ENCODE peak calls at places on chromosomes 4 and X, in seven cellular contexts. T is HCT116, S is HepG2, K is GM12878, Z is K562, F is T47D, M is H1. I is an unnamed sample.

GRCh38 chr4:55920571-55920970 is 28.2 kb upstream of the CEP135 start:
- DNase-seq in T (no peak), S (no peak), K (no peak), Z (no peak), F (no peak), M (no peak), I (no peak)

GRCh38 chrX:10709276-10709675 is 88.9 kb upstream of the MID1 start:
- DNase-seq in T (no peak), S (no peak), K (no peak), Z (no peak), F (peak), M (no peak), I (no peak)

GRCh38 chrX:57964975-57965374 is 54.7 kb upstream of the ZXDA start:
- DNase-seq in T (no peak), S (no peak), K (no peak), Z (no peak), F (peak), M (no peak), I (no peak)

GRCh38 chrX:35380808-35381700 is 417.1 kb upstream of the MAGEB16 start:
- DNase-seq in T (no peak), S (peak), K (peak), Z (peak), F (peak), M (no peak), I (peak)

GRCh38 chr4:176034498-176034897 is 31.1 kb upstream of the WDR17 start:
- DNase-seq in T (peak), S (no peak), K (no peak), Z (peak), F (peak), M (no peak), I (peak)

GRCh38 chrX:10158279-10158939 is 1.6 kb downstream of the CLCN4 start:
- DNase-seq in T (no peak), S (no peak), K (no peak), Z (no peak), F (no peak), M (peak), I (peak)

GRCh38 chr4:182215171-182215570 is 28.0 kb upstream of the TENM3 start:
- DNase-seq in T (no peak), S (no peak), K (no peak), Z (no peak), F (no peak), M (no peak), I (no peak)

GRCh38 chr4:3287271-3287971 is 5.4 kb upstream of the RGS12 start:
- DNase-seq in T (no peak), S (no peak), K (no peak), Z (no peak), F (no peak), M (peak), I (no peak)

GRCh38 chrX:13307041-13307440 is 12.8 kb downstream of the ATXN3L start:
- DNase-seq in T (no peak), S (no peak), K (no peak), Z (no peak), F (no peak), M (no peak), I (no peak)

GRCh38 chr4:16967722-16968121 is 69.3 kb upstream of the LDB2 start:
- DNase-seq in T (no peak), S (no peak), K (no peak), Z (no peak), F (no peak), M (no peak), I (no peak)

GRCh38 chrX:136880003-136880451 is 498 bp downstream of the RBMX start:
- DNase-seq in T (no peak), S (no peak), K (no peak), Z (peak), F (peak), M (peak), I (peak)

GRCh38 chr4:112673076-112673475 is 36.1 kb downstream of the LARP7 start:
- DNase-seq in T (no peak), S (no peak), K (no peak), Z (no peak), F (no peak), M (no peak), I (no peak)

GRCh38 chr4:138510053-138510452 is 267.9 kb upstream of the SLC7A11 start:
- DNase-seq in T (no peak), S (no peak), K (no peak), Z (no peak), F (no peak), M (no peak), I (no peak)

GRCh38 chr4:138501614-138502013 is 259.5 kb upstream of the SLC7A11 start:
- DNase-seq in T (no peak), S (no peak), K (no peak), Z (no peak), F (no peak), M (no peak), I (no peak)

GRCh38 chr4:138512766-138513165 is 270.6 kb upstream of the SLC7A11 start:
- DNase-seq in T (no peak), S (no peak), K (no peak), Z (no peak), F (no peak), M (no peak), I (no peak)

GRCh38 chr4:138509346-138509745 is 267.2 kb upstream of the SLC7A11 start:
- DNase-seq in T (no peak), S (no peak), K (no peak), Z (no peak), F (no peak), M (no peak), I (no peak)

DNA sequence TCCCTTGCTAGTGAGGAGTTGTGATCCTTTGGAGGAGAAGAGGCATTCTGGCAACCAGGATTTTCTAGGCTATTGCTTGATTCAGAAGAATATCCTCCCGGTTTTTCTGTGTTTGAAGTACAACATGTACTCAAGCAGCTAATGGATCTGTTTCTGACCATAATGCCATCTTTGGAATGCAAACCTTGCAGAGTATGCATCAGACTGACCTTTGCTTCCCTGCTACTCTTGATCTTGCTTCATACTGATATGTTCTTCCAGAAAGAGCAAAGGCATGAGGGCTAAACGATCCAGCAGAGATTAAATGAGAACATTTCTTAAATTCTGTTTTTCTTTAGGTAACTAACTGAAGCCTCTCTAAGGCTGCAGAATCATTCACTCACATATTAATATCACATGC is 265.4 kb upstream of the SLC7A11 start:
- DNase-seq in T (no peak), S (no peak), K (no peak), Z (no peak), F (no peak), M (no peak), I (no peak)
- TF ChIP-seq JUND in T (no peak), S (no peak), K (no peak), Z (no peak), F (no peak), M (no peak), I (no peak)

GRCh38 chr4:159024266-159024665 is 78.6 kb upstream of the RAPGEF2 start:
- DNase-seq in T (no peak), S (no peak), K (no peak), Z (no peak), F (no peak), M (no peak), I (no peak)

GRCh38 chr4:159029481-159029880 is 73.4 kb upstream of the RAPGEF2 start:
- DNase-seq in T (no peak), S (no peak), K (no peak), Z (no peak), F (no peak), M (no peak), I (no peak)

GRCh38 chr4:159026329-159026728 is 76.5 kb upstream of the RAPGEF2 start:
- DNase-seq in T (no peak), S (no peak), K (no peak), Z (no peak), F (no peak), M (no peak), I (no peak)

GRCh38 chr4:159024828-159025227 is 78.1 kb upstream of the RAPGEF2 start:
- DNase-seq in T (no peak), S (no peak), K (no peak), Z (no peak), F (no peak), M (no peak), I (no peak)

GRCh38 chr4:159027535-159027934 is 75.3 kb upstream of the RAPGEF2 start:
- DNase-seq in T (no peak), S (no peak), K (no peak), Z (no peak), F (no peak), M (no peak), I (no peak)
- TF ChIP-seq JUND in T (no peak), S (no peak), K (no peak), Z (no peak), F (no peak), M (no peak), I (no peak)

DNA sequence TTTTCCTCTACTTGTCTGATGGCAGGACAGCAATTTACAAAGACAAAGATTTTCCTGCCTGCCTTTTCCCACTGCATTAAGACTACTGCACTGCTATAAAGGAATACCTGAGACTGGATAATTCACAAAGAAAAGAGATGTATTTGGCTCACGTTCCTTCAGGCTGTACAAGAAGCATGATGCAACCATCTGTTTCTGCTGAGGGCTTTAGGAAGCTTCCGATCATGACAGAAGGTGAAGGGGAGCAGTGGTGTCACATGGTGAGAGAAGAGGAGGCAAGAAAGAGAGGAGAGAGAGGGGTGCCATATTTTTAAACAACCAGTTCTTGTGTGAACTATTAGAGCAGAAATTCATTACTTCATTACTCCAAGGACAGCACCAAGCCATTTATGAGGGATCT is 617.1 kb upstream of the HTR2C start:
- DNase-seq in T (no peak), S (no peak), K (no peak), Z (no peak), F (no peak), M (no peak), I (no peak)
- TF ChIP-seq JUND in T (no peak), S (no peak), K (no peak), Z (no peak), F (no peak), M (no peak), I (no peak)

DNA sequence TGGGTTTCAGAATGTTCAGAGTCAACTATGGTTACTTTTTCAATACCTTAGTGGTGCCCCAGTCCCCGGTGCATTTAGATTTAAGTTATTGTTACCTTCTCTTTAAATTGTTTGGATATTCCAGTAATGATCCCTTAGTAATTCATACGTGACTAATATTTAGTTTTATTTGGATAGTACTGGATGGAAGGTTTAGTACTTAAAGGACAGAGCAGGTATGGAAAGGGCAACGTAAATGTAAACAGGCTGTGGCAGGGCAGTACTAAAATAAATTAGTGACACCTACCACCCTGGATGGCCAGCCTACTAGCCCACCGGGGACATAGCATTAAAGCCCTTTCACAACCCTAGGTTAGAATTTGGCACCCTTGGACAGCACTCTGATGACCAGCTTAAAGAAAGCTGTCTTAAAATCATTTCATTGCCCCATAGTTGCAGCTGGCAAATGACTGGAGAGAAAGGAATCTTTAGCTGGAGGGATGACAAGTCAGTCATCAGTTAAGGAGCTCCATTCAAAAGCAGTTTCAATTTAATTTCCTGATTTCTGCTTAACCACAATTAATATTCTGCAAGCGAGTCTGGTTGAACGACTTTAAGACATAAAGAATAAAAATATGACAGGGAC is 16.4 kb downstream of the PLP1 start:
- DNase-seq in T (no peak), S (no peak), K (no peak), Z (no peak), F (peak), M (no peak), I (no peak)
- TF ChIP-seq JUND in T (no peak), S (no peak), K (no peak), Z (no peak), F (no peak), M (no peak), I (peak)

DNA sequence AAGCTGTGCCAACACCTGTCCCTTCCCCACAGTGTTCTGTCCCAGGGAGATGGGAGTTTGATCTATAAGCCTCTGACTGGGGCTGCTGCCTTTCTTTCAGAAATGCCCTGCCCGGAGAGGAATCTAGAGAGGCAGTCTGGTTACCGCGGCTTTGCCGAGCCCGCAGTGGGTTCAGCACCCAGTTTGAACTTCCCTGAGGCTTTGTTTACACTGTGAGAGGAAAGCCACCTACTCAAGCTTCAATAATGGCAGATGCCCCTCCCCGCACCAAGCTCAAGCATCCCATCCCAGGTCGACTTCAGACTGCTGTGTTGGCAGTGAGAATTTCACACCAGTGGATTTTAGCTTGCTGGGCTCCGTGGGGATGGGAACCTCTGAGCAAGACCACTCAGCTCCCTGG is 33.3 kb upstream of the ARSJ start:
- DNase-seq in T (no peak), S (no peak), K (no peak), Z (no peak), F (peak), M (no peak), I (no peak)
- TF ChIP-seq JUND in T (no peak), S (no peak), K (no peak), Z (no peak), F (no peak), M (no peak), I (no peak)